ENCODE peak calls at places on chromosomes 16 and 17, in nine cellular contexts. One of them, this sample, is unnamed.

GRCh38 chr17:11454096-11454495 is 144.2 kb upstream of the DNAH9 start:
- DNase-seq in upper lobe of right lung: no peak
- DNase-seq in cardiac muscle cell: no peak
- DNase-seq in right lobe of liver: no peak
- DNase-seq in kidney: no peak
- DNase-seq in prostate gland: no peak
- DNase-seq in stomach: no peak
- DNase-seq in Peyer's patch: no peak
- DNase-seq in activated B cell treated with CpG ODN at 0.5 μM for 24 hours: no peak
- DNase-seq in this sample: no peak

GRCh38 chr17:64020068-64020766 is at the start of gene ICAM2:
- DNase-seq in stomach: peak
- DNase-seq in right lobe of liver: peak
- DNase-seq in cardiac muscle cell: no peak
- DNase-seq in activated B cell treated with CpG ODN at 0.5 μM for 24 hours: peak
- DNase-seq in upper lobe of right lung: no peak
- DNase-seq in kidney: peak
- DNase-seq in prostate gland: peak
- DNase-seq in Peyer's patch: peak
- DNase-seq in this sample: no peak

GRCh38 chr17:65656390-65657250 is 95.2 kb upstream of the AXIN2 start:
- DNase-seq in stomach: no peak
- DNase-seq in kidney: no peak
- DNase-seq in cardiac muscle cell: no peak
- DNase-seq in Peyer's patch: no peak
- DNase-seq in right lobe of liver: no peak
- DNase-seq in activated B cell treated with CpG ODN at 0.5 μM for 24 hours: no peak
- DNase-seq in upper lobe of right lung: no peak
- DNase-seq in prostate gland: no peak
- DNase-seq in this sample: no peak

GRCh38 chr17:58253082-58253481 is 14.7 kb downstream of the LPO start:
- DNase-seq in Peyer's patch: no peak
- DNase-seq in activated B cell treated with CpG ODN at 0.5 μM for 24 hours: no peak
- DNase-seq in right lobe of liver: no peak
- DNase-seq in kidney: no peak
- DNase-seq in stomach: no peak
- DNase-seq in upper lobe of right lung: no peak
- DNase-seq in cardiac muscle cell: no peak
- DNase-seq in prostate gland: no peak
- DNase-seq in this sample: no peak

GRCh38 chr17:57455063-57455914 is 199.0 kb downstream of the MSI2 start:
- DNase-seq in activated B cell treated with CpG ODN at 0.5 μM for 24 hours: no peak
- DNase-seq in Peyer's patch: peak
- DNase-seq in prostate gland: no peak
- DNase-seq in upper lobe of right lung: no peak
- DNase-seq in right lobe of liver: peak
- DNase-seq in kidney: no peak
- DNase-seq in stomach: no peak
- DNase-seq in cardiac muscle cell: no peak
- DNase-seq in this sample: no peak

GRCh38 chr17:31134526-31134925 is 39.7 kb downstream of the NF1 start:
- DNase-seq in right lobe of liver: no peak
- DNase-seq in prostate gland: no peak
- DNase-seq in cardiac muscle cell: no peak
- DNase-seq in stomach: no peak
- DNase-seq in Peyer's patch: no peak
- DNase-seq in upper lobe of right lung: no peak
- DNase-seq in activated B cell treated with CpG ODN at 0.5 μM for 24 hours: no peak
- DNase-seq in kidney: no peak
- DNase-seq in this sample: no peak

GRCh38 chr16:83939266-83939856 is 13.7 kb upstream of the OSGIN1 start:
- DNase-seq in prostate gland: no peak
- DNase-seq in activated B cell treated with CpG ODN at 0.5 μM for 24 hours: no peak
- DNase-seq in stomach: no peak
- DNase-seq in upper lobe of right lung: no peak
- DNase-seq in Peyer's patch: no peak
- DNase-seq in right lobe of liver: peak
- DNase-seq in kidney: no peak
- DNase-seq in cardiac muscle cell: no peak
- DNase-seq in this sample: no peak

GRCh38 chr17:73203135-73203787 is 10.4 kb downstream of the COG1 start:
- DNase-seq in Peyer's patch: no peak
- DNase-seq in upper lobe of right lung: no peak
- DNase-seq in cardiac muscle cell: peak
- DNase-seq in prostate gland: peak
- DNase-seq in stomach: peak
- DNase-seq in right lobe of liver: no peak
- DNase-seq in activated B cell treated with CpG ODN at 0.5 μM for 24 hours: no peak
- DNase-seq in kidney: no peak
- DNase-seq in this sample: no peak

GRCh38 chr16:8929086-8929748 is 34.5 kb downstream of the USP7 start:
- DNase-seq in prostate gland: no peak
- DNase-seq in Peyer's patch: no peak
- DNase-seq in right lobe of liver: no peak
- DNase-seq in stomach: no peak
- DNase-seq in kidney: no peak
- DNase-seq in activated B cell treated with CpG ODN at 0.5 μM for 24 hours: no peak
- DNase-seq in upper lobe of right lung: no peak
- DNase-seq in cardiac muscle cell: no peak
- DNase-seq in this sample: no peak

GRCh38 chr16:46728804-46729203 is 19.3 kb downstream of the MYLK3 start:
- DNase-seq in stomach: no peak
- DNase-seq in right lobe of liver: no peak
- DNase-seq in cardiac muscle cell: no peak
- DNase-seq in Peyer's patch: no peak
- DNase-seq in prostate gland: no peak
- DNase-seq in upper lobe of right lung: no peak
- DNase-seq in kidney: peak
- DNase-seq in activated B cell treated with CpG ODN at 0.5 μM for 24 hours: no peak
- DNase-seq in this sample: no peak

GRCh38 chr17:35892091-35892637 is 12.0 kb upstream of the CCL5 start:
- DNase-seq in cardiac muscle cell: no peak
- DNase-seq in Peyer's patch: no peak
- DNase-seq in kidney: no peak
- DNase-seq in activated B cell treated with CpG ODN at 0.5 μM for 24 hours: no peak
- DNase-seq in upper lobe of right lung: no peak
- DNase-seq in stomach: no peak
- DNase-seq in right lobe of liver: no peak
- DNase-seq in prostate gland: no peak
- DNase-seq in this sample: no peak

GRCh38 chr17:29155966-29156338 is 24.2 kb downstream of the MYO18A start:
- DNase-seq in prostate gland: no peak
- DNase-seq in activated B cell treated with CpG ODN at 0.5 μM for 24 hours: no peak
- DNase-seq in kidney: peak
- DNase-seq in cardiac muscle cell: peak
- DNase-seq in upper lobe of right lung: no peak
- DNase-seq in right lobe of liver: no peak
- DNase-seq in Peyer's patch: no peak
- DNase-seq in stomach: no peak
- DNase-seq in this sample: no peak

GRCh38 chr16:35174006-35174405 is 1714.6 kb downstream of the TP53TG3F start:
- DNase-seq in cardiac muscle cell: no peak
- DNase-seq in upper lobe of right lung: peak
- DNase-seq in stomach: no peak
- DNase-seq in activated B cell treated with CpG ODN at 0.5 μM for 24 hours: no peak
- DNase-seq in Peyer's patch: no peak
- DNase-seq in right lobe of liver: no peak
- DNase-seq in prostate gland: no peak
- DNase-seq in kidney: peak
- DNase-seq in this sample: no peak

GRCh38 chr16:6903671-6904070 is 429.0 kb upstream of the RBFOX1 start:
- DNase-seq in right lobe of liver: no peak
- DNase-seq in prostate gland: no peak
- DNase-seq in kidney: no peak
- DNase-seq in upper lobe of right lung: no peak
- DNase-seq in stomach: no peak
- DNase-seq in Peyer's patch: no peak
- DNase-seq in activated B cell treated with CpG ODN at 0.5 μM for 24 hours: no peak
- DNase-seq in cardiac muscle cell: no peak
- DNase-seq in this sample: no peak

GRCh38 chr17:65750678-65751077 is 189.2 kb upstream of the AXIN2 start:
- DNase-seq in upper lobe of right lung: peak
- DNase-seq in Peyer's patch: no peak
- DNase-seq in activated B cell treated with CpG ODN at 0.5 μM for 24 hours: no peak
- DNase-seq in cardiac muscle cell: peak
- DNase-seq in kidney: peak
- DNase-seq in prostate gland: peak
- DNase-seq in stomach: peak
- DNase-seq in right lobe of liver: peak
- DNase-seq in this sample: no peak

DNA sequence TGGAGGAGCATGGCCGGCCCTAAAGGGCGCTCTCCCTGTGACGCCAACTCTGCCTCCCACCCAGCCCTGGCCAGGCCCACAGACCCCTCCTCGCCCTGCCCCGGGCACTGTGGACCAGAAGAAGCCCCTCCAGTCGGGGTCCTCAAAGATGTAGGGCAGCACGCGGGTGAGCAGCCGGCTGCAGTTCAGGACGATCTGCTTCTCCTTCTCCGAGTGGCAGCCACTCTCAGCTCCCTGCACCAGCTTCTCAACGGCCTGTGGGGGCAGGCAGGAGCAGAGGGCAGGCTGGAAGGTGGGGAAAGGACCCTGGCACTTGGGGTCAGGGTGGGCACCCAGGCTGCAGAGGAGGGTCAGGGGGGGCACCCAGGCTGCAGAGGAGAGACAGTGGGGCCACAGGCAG is 8.9 kb downstream of the HID1 start:
- DNase-seq in right lobe of liver: no peak
- DNase-seq in activated B cell treated with CpG ODN at 0.5 μM for 24 hours: no peak
- DNase-seq in Peyer's patch: no peak
- DNase-seq in kidney: no peak
- DNase-seq in stomach: no peak
- DNase-seq in prostate gland: no peak
- DNase-seq in upper lobe of right lung: no peak
- DNase-seq in cardiac muscle cell: no peak
- DNase-seq in this sample: no peak
- TF ChIP-seq CTCF in right lobe of liver: no peak
- TF ChIP-seq CTCF in activated B cell treated with CpG ODN at 0.5 μM for 24 hours: no peak
- TF ChIP-seq CTCF in Peyer's patch: no peak
- TF ChIP-seq CTCF in kidney: no peak
- TF ChIP-seq CTCF in stomach: no peak
- TF ChIP-seq CTCF in prostate gland: no peak
- TF ChIP-seq CTCF in upper lobe of right lung: no peak
- TF ChIP-seq CTCF in cardiac muscle cell: peak
- TF ChIP-seq CTCF in this sample: no peak

DNA sequence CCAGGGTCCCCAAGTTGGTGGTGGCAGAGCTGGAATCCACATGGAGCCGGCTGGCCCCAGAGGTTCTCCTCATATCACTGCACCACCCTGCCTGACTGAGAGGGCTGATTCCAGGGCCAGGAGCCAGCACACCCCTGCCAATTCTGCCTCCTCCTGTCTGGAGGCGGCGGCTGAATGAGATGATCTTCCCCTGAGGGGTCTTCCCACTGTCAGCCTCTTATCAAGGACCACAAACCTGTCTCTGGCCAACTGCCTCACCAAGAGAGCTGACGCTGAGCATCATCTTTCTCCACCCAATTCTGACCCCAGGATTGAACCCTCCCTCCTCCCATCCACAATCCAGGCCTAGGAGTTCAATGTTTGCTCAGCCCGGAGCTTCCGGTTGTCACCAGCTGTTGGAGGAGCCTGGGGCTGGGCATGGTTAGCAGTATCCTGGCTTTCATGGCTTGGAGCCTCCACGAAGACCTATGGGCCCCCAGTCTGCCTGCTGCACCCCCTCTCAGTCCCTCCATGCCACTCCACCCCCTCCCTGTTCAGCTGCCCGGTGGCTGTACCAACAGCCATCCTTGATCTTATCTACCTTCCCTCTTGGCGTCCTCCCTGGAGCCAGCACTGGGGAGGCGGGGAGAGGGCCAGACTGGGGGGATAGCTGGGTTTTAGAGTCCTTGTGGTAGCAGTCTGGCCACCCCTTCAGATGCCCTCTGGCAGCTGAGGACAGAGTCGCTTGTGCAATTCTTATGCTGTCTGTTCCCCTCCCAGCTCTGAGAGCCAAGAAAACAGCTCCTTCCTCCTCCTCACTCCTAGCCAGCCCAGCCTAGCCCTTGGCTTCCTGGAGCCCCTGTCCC is 25.6 kb downstream of the ABCC3 start:
- DNase-seq in upper lobe of right lung: no peak
- DNase-seq in prostate gland: peak
- DNase-seq in kidney: peak
- DNase-seq in right lobe of liver: no peak
- DNase-seq in stomach: peak
- DNase-seq in activated B cell treated with CpG ODN at 0.5 μM for 24 hours: no peak
- DNase-seq in cardiac muscle cell: no peak
- DNase-seq in Peyer's patch: no peak
- DNase-seq in this sample: no peak
- TF ChIP-seq CTCF in upper lobe of right lung: no peak
- TF ChIP-seq CTCF in prostate gland: no peak
- TF ChIP-seq CTCF in kidney: no peak
- TF ChIP-seq CTCF in right lobe of liver: no peak
- TF ChIP-seq CTCF in stomach: no peak
- TF ChIP-seq CTCF in activated B cell treated with CpG ODN at 0.5 μM for 24 hours: no peak
- TF ChIP-seq CTCF in cardiac muscle cell: no peak
- TF ChIP-seq CTCF in Peyer's patch: no peak
- TF ChIP-seq CTCF in this sample: no peak

DNA sequence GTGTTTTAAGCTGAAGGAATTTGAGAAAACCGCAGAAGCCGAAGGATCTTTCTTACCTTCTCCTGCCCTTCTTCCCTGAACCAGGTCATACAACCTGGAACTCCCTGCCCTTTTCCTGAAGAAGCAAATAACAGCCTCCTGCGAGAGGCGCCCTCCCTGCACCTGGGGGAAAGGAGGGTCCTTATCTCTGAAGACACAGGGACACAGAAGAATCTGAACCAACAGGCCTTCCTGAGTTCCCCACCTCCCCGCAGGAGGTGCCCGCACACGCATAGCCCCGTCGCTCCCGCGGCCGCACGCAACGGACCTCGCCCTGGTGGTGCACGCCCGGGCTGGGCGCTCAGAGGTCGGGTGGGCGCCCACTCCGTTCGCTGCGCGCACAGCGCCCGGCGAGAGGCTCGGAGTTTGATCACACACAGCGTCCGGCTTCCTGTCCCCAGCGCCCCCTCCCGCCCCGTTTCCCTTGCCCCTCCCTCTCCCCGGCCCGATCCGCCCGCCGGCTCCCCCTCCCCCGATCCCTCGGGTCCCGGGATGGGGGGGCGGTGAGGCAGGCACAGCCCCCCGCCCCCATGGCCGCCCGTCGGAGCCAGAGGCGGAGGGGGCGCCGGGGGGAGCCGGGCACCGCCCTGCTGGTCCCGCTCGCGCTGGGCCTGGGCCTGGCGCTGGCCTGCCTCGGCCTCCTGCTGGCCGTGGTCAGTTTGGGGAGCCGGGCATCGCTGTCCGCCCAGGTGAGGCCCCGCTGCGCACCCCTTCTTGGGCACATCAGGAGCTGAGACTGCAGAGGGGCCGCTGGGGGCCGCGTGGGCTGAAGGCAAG is at the start of gene TNFSF12:
- DNase-seq in prostate gland: peak
- DNase-seq in kidney: peak
- DNase-seq in stomach: peak
- DNase-seq in Peyer's patch: peak
- DNase-seq in cardiac muscle cell: peak
- DNase-seq in right lobe of liver: peak
- DNase-seq in upper lobe of right lung: peak
- DNase-seq in activated B cell treated with CpG ODN at 0.5 μM for 24 hours: peak
- DNase-seq in this sample: no peak
- TF ChIP-seq CTCF in prostate gland: peak
- TF ChIP-seq CTCF in kidney: peak
- TF ChIP-seq CTCF in stomach: no peak
- TF ChIP-seq CTCF in Peyer's patch: no peak
- TF ChIP-seq CTCF in cardiac muscle cell: peak
- TF ChIP-seq CTCF in right lobe of liver: no peak
- TF ChIP-seq CTCF in upper lobe of right lung: peak
- TF ChIP-seq CTCF in activated B cell treated with CpG ODN at 0.5 μM for 24 hours: no peak
- TF ChIP-seq CTCF in this sample: no peak

GRCh38 chr17:44170499-44171201 is at the start of gene ASB16:
- DNase-seq in activated B cell treated with CpG ODN at 0.5 μM for 24 hours: no peak
- DNase-seq in prostate gland: peak
- DNase-seq in cardiac muscle cell: peak
- DNase-seq in stomach: peak
- DNase-seq in upper lobe of right lung: no peak
- DNase-seq in Peyer's patch: no peak
- DNase-seq in kidney: no peak
- DNase-seq in right lobe of liver: no peak
- DNase-seq in this sample: no peak
- TF ChIP-seq CTCF in activated B cell treated with CpG ODN at 0.5 μM for 24 hours: no peak
- TF ChIP-seq CTCF in prostate gland: no peak
- TF ChIP-seq CTCF in cardiac muscle cell: no peak
- TF ChIP-seq CTCF in stomach: no peak
- TF ChIP-seq CTCF in upper lobe of right lung: no peak
- TF ChIP-seq CTCF in Peyer's patch: no peak
- TF ChIP-seq CTCF in kidney: no peak
- TF ChIP-seq CTCF in right lobe of liver: no peak
- TF ChIP-seq CTCF in this sample: no peak